ENCODE peak calls at places on chromosome 10, in four cellular contexts. One of them, this sample, is unnamed.

GRCh38 chr10:102167861-102168260 is 15.7 kb downstream of the NOLC1 start:
- DNase-seq in GM10248: no peak
- DNase-seq in T1000: no peak
- DNase-seq in activated naive CD4-positive, alpha-beta T cell: no peak
- DNase-seq in this sample: no peak

GRCh38 chr10:83332695-83333094 is 806.6 kb upstream of the GHITM start:
- DNase-seq in GM10248: no peak
- DNase-seq in T1000: no peak
- DNase-seq in activated naive CD4-positive, alpha-beta T cell: no peak
- DNase-seq in this sample: no peak

GRCh38 chr10:110137142-110137545 is 70.3 kb upstream of the MXI1 start:
- DNase-seq in GM10248: peak; percentile 56
- DNase-seq in T1000: peak; percentile 6
- DNase-seq in activated naive CD4-positive, alpha-beta T cell: no peak
- DNase-seq in this sample: no peak

GRCh38 chr10:62650411-62650810 is 154.1 kb upstream of the ADO start:
- DNase-seq in GM10248: no peak
- DNase-seq in T1000: no peak
- DNase-seq in activated naive CD4-positive, alpha-beta T cell: no peak
- DNase-seq in this sample: no peak

GRCh38 chr10:132644544-132645530 is 107.2 kb downstream of the INPP5A start:
- DNase-seq in GM10248: no peak
- DNase-seq in T1000: no peak
- DNase-seq in activated naive CD4-positive, alpha-beta T cell: no peak
- DNase-seq in this sample: no peak

GRCh38 chr10:119803264-119803663 is 69.4 kb downstream of the MCMBP start:
- DNase-seq in GM10248: no peak
- DNase-seq in T1000: no peak
- DNase-seq in activated naive CD4-positive, alpha-beta T cell: no peak
- DNase-seq in this sample: peak; percentile 73

GRCh38 chr10:133456041-133456951 is 2.6 kb downstream of the SCART1 start:
- DNase-seq in GM10248: no peak
- DNase-seq in T1000: no peak
- DNase-seq in activated naive CD4-positive, alpha-beta T cell: no peak
- DNase-seq in this sample: no peak

GRCh38 chr10:114308470-114309110 is 69.5 kb downstream of the VWA2 start:
- DNase-seq in GM10248: no peak
- DNase-seq in T1000: no peak
- DNase-seq in activated naive CD4-positive, alpha-beta T cell: no peak
- DNase-seq in this sample: no peak

GRCh38 chr10:17454181-17454800 is at the start of gene ST8SIA6:
- DNase-seq in GM10248: peak; percentile 58
- DNase-seq in T1000: no peak
- DNase-seq in activated naive CD4-positive, alpha-beta T cell: peak; percentile 3
- DNase-seq in this sample: peak; percentile 35

GRCh38 chr10:110840225-110840922 is 31.4 kb upstream of the PDCD4 start:
- DNase-seq in GM10248: no peak
- DNase-seq in T1000: no peak
- DNase-seq in activated naive CD4-positive, alpha-beta T cell: no peak
- DNase-seq in this sample: no peak

GRCh38 chr10:5632430-5632829 is 34.0 kb downstream of the ASB13 start:
- DNase-seq in GM10248: no peak
- DNase-seq in T1000: no peak
- DNase-seq in activated naive CD4-positive, alpha-beta T cell: no peak
- DNase-seq in this sample: no peak